ENCODE peak calls at places on chromosomes 2 and 18, in seven cellular contexts. V is cardiac muscle cell; R is breast epithelium; F is activated T-cell treated with anti-CD3 and anti-CD28 coated beads for 24 hours; E is AG08395; A is cerebellar nuclear complex; G is stimulated activated effector memory CD8-positive, alpha-beta T cell treated with anti-CD3 and anti-CD28 coated beads, Interleukin-12 subunit alpha, Interleukin-12 subunit beta, amount 100 ng/mL, for 72 hours. U is an unnamed sample.

GRCh38 chr18:3524706-3525105 is 74.7 kb downstream of the TGIF1 start:
- DNase-seq in R (no peak), V (no peak), G (no peak), A (no peak), E (no peak), F (no peak), U (no peak)

GRCh38 chr2:101063753-101064502 is 61.8 kb downstream of the RPL31 start:
- DNase-seq in V (no peak), E (peak; percentile 73), A (no peak), F (no peak), G (no peak), R (no peak), U (peak; percentile 63)

GRCh38 chr18:70154591-70155194 is 50.8 kb downstream of the RTTN start:
- DNase-seq in G (no peak), A (no peak), E (peak; percentile 59), R (no peak), F (no peak), V (no peak), U (peak; percentile 78)

GRCh38 chr18:36634573-36635216 is 194.1 kb downstream of the TPGS2 start:
- DNase-seq in R (no peak), A (no peak), G (no peak), F (no peak), E (no peak), V (no peak), U (no peak)

GRCh38 chr2:231611273-231612198 is 18.9 kb downstream of the TEX44 start:
- DNase-seq in A (no peak), V (peak; percentile 53), R (peak; percentile 72), G (peak; percentile 32), E (peak; percentile 87), F (peak; percentile 53), U (peak; percentile 57)

GRCh38 chr2:26169681-26170414 is 3.0 kb upstream of the GAREM2 start:
- DNase-seq in E (no peak), G (no peak), V (no peak), F (no peak), A (no peak), R (no peak), U (no peak)

GRCh38 chr2:237475704-237476107 is 11.3 kb upstream of the MLPH start:
- DNase-seq in R (no peak), E (peak; percentile 72), G (no peak), A (no peak), V (peak; percentile 48), F (peak; percentile 44), U (no peak)

GRCh38 chr2:227388537-227389011 is 825 bp upstream of the SCYGR1 start:
- DNase-seq in V (no peak), R (no peak), A (no peak), F (no peak), E (peak; percentile 39), G (no peak), U (peak; percentile 79)

GRCh38 chr2:206353685-206354084 is 79.2 kb downstream of the ZDBF2 start:
- DNase-seq in F (no peak), E (no peak), G (no peak), A (no peak), R (no peak), V (no peak), U (no peak)

GRCh38 chr2:153477641-153478288 is 797 bp downstream of the RPRM start:
- DNase-seq in G (no peak), E (no peak), A (no peak), V (peak; percentile 18), R (no peak), F (no peak), U (no peak)

GRCh38 chr18:12574494-12575185 is 83.3 kb downstream of the SPIRE1 start:
- DNase-seq in F (no peak), E (no peak), V (no peak), R (no peak), G (no peak), A (no peak), U (no peak)

GRCh38 chr2:144501118-144501517 is 18.8 kb downstream of the ZEB2 start:
- DNase-seq in V (no peak), A (no peak), F (no peak), G (no peak), E (no peak), R (no peak), U (no peak)

GRCh38 chr18:46588971-46589660 is 67.9 kb downstream of the LOXHD1 start:
- DNase-seq in F (no peak), A (no peak), G (no peak), E (no peak), R (no peak), V (no peak), U (no peak)

GRCh38 chr2:215435809-215436704 is at the start of gene FN1:
- DNase-seq in G (peak; percentile 49), V (peak; percentile 95), F (peak; percentile 46), R (peak; percentile 69), A (no peak), E (peak; percentile 95), U (peak; percentile 94)

GRCh38 chr2:137172162-137172561 is 406.8 kb downstream of the THSD7B start:
- DNase-seq in V (no peak), G (no peak), R (no peak), A (no peak), F (no peak), E (no peak), U (no peak)

GRCh38 chr18:8688428-8688827 is 16.9 kb upstream of the MTCL1 start:
- DNase-seq in E (no peak), F (no peak), G (no peak), R (no peak), A (no peak), V (no peak), U (no peak)

GRCh38 chr2:199747427-199747826 is 103.6 kb downstream of the FTCDNL1 start:
- DNase-seq in F (no peak), A (no peak), R (no peak), E (no peak), G (no peak), V (no peak), U (no peak)

GRCh38 chr2:164960159-164960558 is 4.8 kb upstream of the SLC38A11 start:
- DNase-seq in G (no peak), F (no peak), R (no peak), E (no peak), V (no peak), A (no peak), U (no peak)

GRCh38 chr2:141506116-141506515 is 624.7 kb downstream of the LRP1B start:
- DNase-seq in V (no peak), A (no peak), F (no peak), G (no peak), R (no peak), E (no peak), U (no peak)

GRCh38 chr18:78526275-78526674 is 453.3 kb upstream of the SALL3 start:
- DNase-seq in F (no peak), V (no peak), R (no peak), E (no peak), A (no peak), G (no peak), U (no peak)

GRCh38 chr2:9847140-9847539 is 3.9 kb downstream of the TAF1B start:
- DNase-seq in E (no peak), R (no peak), A (no peak), V (no peak), G (no peak), F (no peak), U (no peak)

GRCh38 chr2:71919701-71920100 is 228.0 kb downstream of the CYP26B1 start:
- DNase-seq in F (no peak), A (no peak), R (no peak), G (no peak), V (no peak), E (no peak), U (no peak)

GRCh38 chr2:198628596-198628995 is 824.2 kb downstream of the PLCL1 start:
- DNase-seq in A (no peak), R (no peak), G (no peak), V (no peak), E (no peak), F (no peak), U (no peak)

GRCh38 chr2:237194081-237194480 is 108.4 kb downstream of the COPS8 start:
- DNase-seq in V (no peak), G (no peak), A (no peak), F (no peak), E (no peak), R (no peak), U (no peak)

GRCh38 chr2:181312515-181312927 is 144.7 kb upstream of the ITGA4 start:
- DNase-seq in A (no peak), V (no peak), F (no peak), R (no peak), E (no peak), G (peak; percentile 42), U (no peak)

GRCh38 chr2:225037374-225038075 is 4.7 kb downstream of the DOCK10 start:
- DNase-seq in R (no peak), E (no peak), G (no peak), A (no peak), F (no peak), V (no peak), U (no peak)

GRCh38 chr2:30404354-30405265 is 42.4 kb upstream of the LCLAT1 start:
- DNase-seq in R (no peak), F (no peak), E (peak; percentile 31), G (no peak), V (peak; percentile 33), A (no peak), U (no peak)

GRCh38 chr2:135257383-135258090 is 205.4 kb downstream of the RAB3GAP1 start:
- DNase-seq in V (no peak), R (no peak), A (no peak), G (no peak), E (no peak), F (no peak), U (no peak)

GRCh38 chr2:23668756-23669304 is 258.1 kb downstream of the ATAD2B start:
- DNase-seq in A (no peak), V (no peak), F (no peak), G (no peak), R (no peak), E (no peak), U (no peak)

GRCh38 chr2:241808051-241808450 is 942 bp upstream of the NEU4 start:
- DNase-seq in V (no peak), R (no peak), G (no peak), E (no peak), A (no peak), F (no peak), U (no peak)

GRCh38 chr18:58103339-58103930 is 59.4 kb downstream of the NEDD4L start:
- DNase-seq in F (no peak), R (no peak), V (no peak), G (no peak), A (no peak), E (no peak), U (no peak)

GRCh38 chr2:193371200-193371599 is 1176.5 kb upstream of the TMEFF2 start:
- DNase-seq in V (no peak), G (no peak), E (no peak), A (no peak), F (no peak), R (no peak), U (no peak)

GRCh38 chr18:75679347-75679746 is 251.8 kb upstream of the SMIM21 start:
- DNase-seq in V (no peak), R (no peak), G (no peak), E (no peak), F (no peak), A (no peak), U (no peak)

GRCh38 chr2:226699321-226699720 is 100.3 kb downstream of the IRS1 start:
- DNase-seq in V (no peak), F (no peak), R (peak; percentile 29), A (peak; percentile 8), E (peak; percentile 66), G (no peak), U (no peak)

GRCh38 chr2:71779306-71779855 is 326.0 kb downstream of the DYSF start:
- DNase-seq in F (no peak), E (no peak), V (no peak), A (no peak), G (no peak), R (no peak), U (no peak)

GRCh38 chr2:199798881-199799580 is 52.0 kb downstream of the FTCDNL1 start:
- DNase-seq in G (no peak), R (peak; percentile 72), E (peak; percentile 29), A (no peak), V (no peak), F (no peak), U (no peak)

GRCh38 chr2:12087175-12087574 is 340.7 kb downstream of the LPIN1 start:
- DNase-seq in F (no peak), V (no peak), G (no peak), A (no peak), R (no peak), E (no peak), U (no peak)